ENCODE peak calls at places on chromosomes 6 and 20, in four cellular contexts. R, U, I and W are unnamed samples.
A peak's percentile ranks its signal among the peaks of the same experiment; 100 is the strongest.

GRCh38 chr6:25490018-25490865 is 161.8 kb upstream of the SCGN start:
- DNase-seq in R (peak; percentile 73), U (peak; percentile 88), I (peak; percentile 26), W (peak; percentile 37)

GRCh38 chr6:16903470-16903869 is 142.2 kb upstream of the ATXN1 start:
- DNase-seq in R (peak; percentile 83), U (no peak), I (no peak), W (no peak)

GRCh38 chr6:52115145-52115741 is 27.8 kb upstream of the PKHD1 start:
- DNase-seq in R (no peak), U (no peak), I (no peak), W (no peak)

GRCh38 chr6:43074847-43075741 is 1.0 kb upstream of the PTK7 start:
- DNase-seq in R (peak; percentile 80), U (peak; percentile 10), I (no peak), W (no peak)

GRCh38 chr20:33689973-33690372 is 3.8 kb upstream of the E2F1 start:
- DNase-seq in R (peak; percentile 66), U (no peak), I (no peak), W (no peak)

GRCh38 chr6:8182857-8183256 is 80.5 kb upstream of the EEF1E1 start:
- DNase-seq in R (no peak), U (no peak), I (no peak), W (no peak)

GRCh38 chr20:49230575-49231211 is 11.5 kb downstream of the DDX27 start:
- DNase-seq in R (peak; percentile 16), U (peak; percentile 20), I (no peak), W (no peak)

GRCh38 chr20:41386502-41387427 is 20.1 kb upstream of the EMILIN3 start:
- DNase-seq in R (peak; percentile 26), U (no peak), I (no peak), W (no peak)

GRCh38 chr20:53617791-53618489 is 24.3 kb upstream of the ZNF217 start:
- DNase-seq in R (no peak), U (no peak), I (no peak), W (no peak)

GRCh38 chr6:21808045-21808470 is 214.5 kb downstream of the SOX4 start:
- DNase-seq in R (peak; percentile 78), U (no peak), I (no peak), W (no peak)

GRCh38 chr6:26556263-26557070 is 18.3 kb downstream of the HMGN4 start:
- DNase-seq in R (peak; percentile 97), U (peak; percentile 55), I (no peak), W (no peak)

GRCh38 chr6:117018771-117019170 is 141.7 kb downstream of the RFX6 start:
- DNase-seq in R (no peak), U (no peak), I (no peak), W (no peak)

GRCh38 chr20:63896136-63896890 is 1.4 kb downstream of the DNAJC5 start:
- DNase-seq in R (peak; percentile 46), U (peak; percentile 85), I (peak; percentile 59), W (peak; percentile 46)

GRCh38 chr6:76984572-76984971 is 478.7 kb downstream of the HTR1B start:
- DNase-seq in R (peak; percentile 7), U (no peak), I (no peak), W (no peak)

GRCh38 chr20:12394786-12395185 is 477.1 kb downstream of the BTBD3 start:
- DNase-seq in R (no peak), U (peak; percentile 17), I (no peak), W (no peak)

GRCh38 chr20:63819224-63819917 is 11.7 kb downstream of the ZBTB46 start:
- DNase-seq in R (peak; percentile 45), U (no peak), I (no peak), W (no peak)

GRCh38 chr20:4281258-4282055 is 266.1 kb upstream of the RNF24 start:
- DNase-seq in R (no peak), U (no peak), I (no peak), W (no peak)

GRCh38 chr6:45791600-45792168 is 224.0 kb downstream of the CLIC5 start:
- DNase-seq in R (peak; percentile 52), U (no peak), I (no peak), W (no peak)

GRCh38 chr6:127190552-127190951 is 72.1 kb downstream of the RSPO3 start:
- DNase-seq in R (peak; percentile 61), U (no peak), I (no peak), W (no peak)

GRCh38 chr6:115706324-115706723 is 354.4 kb downstream of the FRK start:
- DNase-seq in R (no peak), U (no peak), I (no peak), W (no peak)

GRCh38 chr6:52201046-52201445 is 14.9 kb downstream of the IL17A start:
- DNase-seq in R (no peak), U (no peak), I (no peak), W (no peak)

GRCh38 chr20:59165389-59165785 is 1.8 kb downstream of the ZNF831 start:
- DNase-seq in R (no peak), U (no peak), I (no peak), W (no peak)

GRCh38 chr20:48875914-48876240 is 45.6 kb upstream of the ARFGEF2 start:
- DNase-seq in R (no peak), U (no peak), I (no peak), W (peak; percentile 34)

GRCh38 chr6:83860347-83860731 is 850 bp downstream of the CYB5R4 start:
- DNase-seq in R (no peak), U (no peak), I (no peak), W (no peak)

GRCh38 chr6:98529364-98529763 is 305.0 kb upstream of the POU3F2 start:
- DNase-seq in R (no peak), U (no peak), I (no peak), W (no peak)

GRCh38 chr6:116866281-116866871 is 10.7 kb upstream of the RFX6 start:
- DNase-seq in R (peak; percentile 2), U (no peak), I (no peak), W (no peak)

GRCh38 chr6:142874676-142875075 is 70.3 kb downstream of the HIVEP2 start:
- DNase-seq in R (no peak), U (no peak), I (no peak), W (no peak)

GRCh38 chr6:33425668-33426577 is 6.1 kb downstream of the SYNGAP1 start:
- DNase-seq in R (peak; percentile 75), U (peak; percentile 85), I (peak; percentile 82), W (peak; percentile 71)

GRCh38 chr6:42136508-42137191 is 5.8 kb downstream of the C6orf132 start:
- DNase-seq in R (peak; percentile 85), U (no peak), I (peak; percentile 59), W (no peak)

GRCh38 chr6:83220121-83220520 is 27.0 kb downstream of the RWDD2A start:
- DNase-seq in R (no peak), U (no peak), I (no peak), W (no peak)

GRCh38 chr20:54123587-54124180 is 50.1 kb downstream of the CYP24A1 start:
- DNase-seq in R (peak; percentile 93), U (peak; percentile 41), I (no peak), W (no peak)

GRCh38 chr20:11553603-11554002 is 364.1 kb upstream of the BTBD3 start:
- DNase-seq in R (peak; percentile 18), U (no peak), I (no peak), W (no peak)

GRCh38 chr6:31897612-31898199 is at the start of gene EHMT2:
- DNase-seq in R (peak; percentile 68), U (peak; percentile 85), I (peak; percentile 90), W (peak; percentile 81)
- TF ChIP-seq POLR2A in R (no peak), U (no peak), I (peak; percentile 56), W (peak; percentile 86)

GRCh38 chr6:69792292-69792691 is 4.5 kb downstream of the LMBRD1 start:
- DNase-seq in R (no peak), U (no peak), I (no peak), W (peak; percentile 50)

GRCh38 chr6:69795469-69796080 is 1.2 kb downstream of the LMBRD1 start:
- DNase-seq in R (no peak), U (no peak), I (no peak), W (no peak)

GRCh38 chr6:69801225-69801624 is 4.4 kb upstream of the LMBRD1 start:
- DNase-seq in R (no peak), U (no peak), I (no peak), W (no peak)

GRCh38 chr6:69796081-69796626 is 656 bp downstream of the LMBRD1 start:
- DNase-seq in R (peak; percentile 45), U (peak; percentile 76), I (no peak), W (peak; percentile 38)

GRCh38 chr6:69796627-69797390 is at the start of gene LMBRD1:
- DNase-seq in R (peak; percentile 94), U (peak; percentile 100), I (peak; percentile 71), W (peak; percentile 96)
- TF ChIP-seq POLR2A in R (peak; percentile 46), U (no peak), I (peak; percentile 60), W (peak; percentile 28)

GRCh38 chr20:51767867-51768758 is at the start of gene ATP9A:
- DNase-seq in R (peak; percentile 31), U (peak; percentile 57), I (no peak), W (no peak)
- TF ChIP-seq POLR2A in R (peak; percentile 37), U (no peak), I (no peak), W (no peak)

DNA sequence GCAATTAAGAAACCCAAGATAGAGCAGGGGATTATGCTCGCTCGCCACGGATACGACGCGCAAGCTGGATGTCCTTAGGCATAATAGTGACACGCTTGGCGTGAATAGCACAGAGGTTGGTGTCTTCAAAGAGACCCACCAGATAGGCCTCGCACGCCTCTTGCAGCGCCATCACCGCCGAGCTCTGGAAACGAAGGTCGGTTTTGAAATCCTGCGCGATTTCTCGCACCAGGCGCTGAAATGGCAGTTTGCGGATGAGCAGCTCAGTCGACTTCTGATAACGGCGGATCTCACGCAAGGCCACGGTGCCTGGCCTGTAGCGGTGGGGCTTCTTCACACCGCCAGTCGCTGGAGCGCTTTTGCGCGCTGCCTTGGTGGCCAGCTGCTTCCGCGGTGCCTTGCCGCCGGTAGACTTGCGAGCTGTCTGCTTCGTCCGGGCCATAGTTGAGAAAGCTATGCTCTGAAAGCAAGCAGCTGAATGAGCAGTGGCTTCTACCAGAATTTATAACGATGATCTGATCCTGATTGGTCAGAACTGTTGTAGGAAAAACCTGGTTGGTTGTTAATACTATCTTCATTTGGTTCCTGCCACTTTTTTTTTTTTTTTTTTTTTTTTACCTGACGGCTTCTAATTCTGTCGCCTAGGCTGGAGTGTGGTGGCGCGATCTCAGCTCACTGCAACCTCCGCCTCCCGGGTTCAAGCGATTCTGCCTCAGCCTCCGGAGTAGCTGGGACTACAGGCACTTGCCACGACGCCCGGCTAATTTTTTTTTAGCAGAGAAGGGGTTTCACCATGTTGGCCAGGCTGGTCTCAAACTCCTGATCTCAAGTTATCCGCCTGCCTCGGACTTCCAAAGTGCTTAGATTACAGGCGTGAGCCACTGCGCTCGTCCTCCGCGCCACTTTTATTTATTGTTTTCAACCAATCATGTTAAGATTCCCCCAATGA is 21.6 kb downstream of the OR2B2 start:
- DNase-seq in R (peak; percentile 97), U (peak; percentile 35), I (no peak), W (no peak)
- TF ChIP-seq POLR2A in R (peak; percentile 94), U (no peak), I (peak; percentile 98), W (peak; percentile 7)

GRCh38 chr20:34709044-34709835 is 5.1 kb downstream of the TP53INP2 start:
- DNase-seq in R (peak; percentile 54), U (peak; percentile 77), I (peak; percentile 82), W (peak; percentile 68)
- TF ChIP-seq POLR2A in R (no peak), U (no peak), I (peak; percentile 22), W (no peak)

GRCh38 chr6:73733791-73734190 is 37.8 kb downstream of the CD109 start:
- DNase-seq in R (peak; percentile 31), U (no peak), I (no peak), W (no peak)
- TF ChIP-seq POLR2A in R (no peak), U (no peak), I (no peak), W (no peak)

GRCh38 chr6:31493875-31494694 is 3.9 kb upstream of the MICB start:
- DNase-seq in R (peak; percentile 70), U (peak; percentile 87), I (no peak), W (peak; percentile 59)
- TF ChIP-seq POLR2A in R (no peak), U (no peak), I (no peak), W (no peak)